ENCODE peak calls at places on chromosomes 7 and 10, in nine cellular contexts. U is NCI-H187, D is body of pancreas, P is NCI-H446, B is suprapubic skin, O is SJSA1, J is lung, E is EH, F is SK-MEL-5. N is an unnamed sample.
A peak's percentile ranks its signal among the peaks of the same experiment; 100 is the strongest.

GRCh38 chr10:74542077-74542476 is 284.3 kb upstream of the KAT6B start:
- DNase-seq in U (no peak), D (no peak), P (no peak), B (no peak), O (no peak), J (peak; percentile 34), E (peak; percentile 80), F (no peak), N (no peak)

GRCh38 chr10:84340632-84341537 is 12.5 kb downstream of the CCSER2 start:
- DNase-seq in U (no peak), D (no peak), P (no peak), B (no peak), O (no peak), J (no peak), E (no peak), F (no peak), N (no peak)

GRCh38 chr7:132650498-132650897 is 74.2 kb upstream of the PLXNA4 start:
- DNase-seq in U (no peak), D (no peak), P (no peak), B (no peak), O (peak; percentile 76), J (no peak), E (peak; percentile 96), F (peak; percentile 58), N (no peak)

GRCh38 chr10:92692697-92693533 is 3.2 kb downstream of the HHEX start:
- DNase-seq in U (no peak), D (no peak), P (no peak), B (no peak), O (no peak), J (no peak), E (no peak), F (no peak), N (no peak)

GRCh38 chr7:6576024-6576866 is 1.0 kb upstream of the ZDHHC4 start:
- DNase-seq in U (no peak), D (no peak), P (no peak), B (no peak), O (no peak), J (no peak), E (peak; percentile 7), F (no peak), N (no peak)

GRCh38 chr7:74403521-74404387 is 50.0 kb upstream of the GTF2IRD1 start:
- DNase-seq in U (no peak), D (no peak), P (no peak), B (no peak), O (no peak), J (no peak), E (no peak), F (no peak), N (no peak)

GRCh38 chr10:79007843-79008319 is 60.9 kb upstream of the ZMIZ1 start:
- DNase-seq in U (no peak), D (no peak), P (peak; percentile 43), B (no peak), O (no peak), J (no peak), E (peak; percentile 23), F (no peak), N (peak; percentile 30)

GRCh38 chr7:88230646-88231045 is 10.8 kb upstream of the SRI start:
- DNase-seq in U (no peak), D (no peak), P (no peak), B (no peak), O (no peak), J (no peak), E (no peak), F (no peak), N (no peak)

GRCh38 chr10:111821876-111822275 is 361.7 kb downstream of the GPAM start:
- DNase-seq in U (no peak), D (peak; percentile 5), P (no peak), B (no peak), O (no peak), J (no peak), E (no peak), F (no peak), N (no peak)

GRCh38 chr10:117723343-117723742 is 180.8 kb downstream of the EMX2 start:
- DNase-seq in U (no peak), D (no peak), P (no peak), B (no peak), O (no peak), J (no peak), E (no peak), F (peak; percentile 6), N (no peak)

GRCh38 chr7:122092964-122093797 is 50.9 kb downstream of the AASS start:
- DNase-seq in U (peak; percentile 19), D (peak; percentile 84), P (peak; percentile 66), B (no peak), O (peak; percentile 60), J (peak; percentile 57), E (peak; percentile 73), F (peak; percentile 86), N (peak; percentile 87)